ENCODE peak calls at places on chromosomes 11 and 22, in ten cellular contexts. U is activated CD4-positive, CD25-positive, alpha-beta regulatory T cell treated with anti-CD3 and anti-CD28 coated beads, Interleukin-2, amount 50 U/mL, for 72 hours; S is left colon; P is testis; T is adipocyte; Y is frontal cortex; O is stimulated activated CD8-positive, alpha-beta memory T cell treated with anti-CD3 and anti-CD28 coated beads, Interleukin-7, amount 100 ng/mL, for 1 hour; E is fibroblast of the aortic adventitia; X is GM20000; H is body of pancreas. A is an unnamed sample.

GRCh38 chr22:50200333-50201190 is at the start of gene SELENOO:
- DNase-seq in O (peak), E (peak), S (peak), P (peak), H (peak), X (peak), T (peak), U (peak), Y (peak), A (peak)

GRCh38 chr11:3089236-3090061 is 32.2 kb upstream of the CARS1 start:
- DNase-seq in U (no peak), T (no peak), E (no peak), P (no peak), S (no peak), O (no peak), Y (no peak), H (no peak), X (peak), A (peak)

GRCh38 chr22:19169002-19169946 is 9.3 kb downstream of the SLC25A1 start:
- DNase-seq in E (no peak), S (no peak), T (peak), O (no peak), U (no peak), P (no peak), Y (no peak), H (no peak), X (no peak), A (no peak)

GRCh38 chr22:29266564-29267461 is 968 bp downstream of the RHBDD3 start:
- DNase-seq in S (peak), P (no peak), Y (no peak), U (no peak), X (no peak), T (peak), H (no peak), O (no peak), E (peak), A (peak)

GRCh38 chr22:22848364-22848866 is 39.2 kb upstream of the IGLL5 start:
- DNase-seq in E (peak), S (peak), Y (peak), X (peak), T (peak), P (peak), H (peak), O (peak), U (peak), A (peak)

GRCh38 chr11:117826832-117827231 is 2.3 kb upstream of the FXYD2 start:
- DNase-seq in E (no peak), P (no peak), S (no peak), U (no peak), T (no peak), Y (no peak), O (no peak), X (no peak), H (peak), A (peak)

GRCh38 chr22:46563381-46564083 is 26.1 kb upstream of the CELSR1 start:
- DNase-seq in O (peak), Y (peak), H (peak), T (peak), P (peak), E (peak), U (peak), S (peak), X (peak), A (peak)

GRCh38 chr11:88555829-88556202 is 218.3 kb upstream of the CTSC start:
- DNase-seq in S (no peak), U (no peak), Y (no peak), E (peak), H (no peak), X (no peak), P (no peak), T (peak), O (no peak), A (no peak)

GRCh38 chr11:18365736-18366135 is 28.6 kb upstream of the LDHA start:
- DNase-seq in O (no peak), P (no peak), H (no peak), S (no peak), E (no peak), U (no peak), Y (no peak), X (no peak), T (no peak), A (no peak)

GRCh38 chr11:76740772-76741171 is 42.4 kb upstream of the TSKU start:
- DNase-seq in E (no peak), O (no peak), Y (no peak), S (no peak), X (no peak), P (no peak), H (no peak), U (no peak), T (no peak), A (no peak)

GRCh38 chr22:27377501-27377900 is 424.1 kb downstream of the MN1 start:
- DNase-seq in E (no peak), P (no peak), U (no peak), S (no peak), H (peak), Y (no peak), O (no peak), X (no peak), T (no peak), A (no peak)

GRCh38 chr11:133901316-133901715 is 55.5 kb downstream of the IGSF9B start:
- DNase-seq in Y (no peak), U (no peak), E (no peak), X (no peak), H (no peak), S (no peak), P (no peak), O (no peak), T (no peak), A (no peak)

GRCh38 chr11:12321217-12321937 is 56.0 kb upstream of the PARVA start:
- DNase-seq in T (no peak), O (no peak), X (no peak), E (no peak), H (no peak), P (no peak), S (no peak), Y (no peak), U (no peak), A (no peak)

GRCh38 chr11:119207607-119208006 is 1.5 kb downstream of the CBL start:
- DNase-seq in T (no peak), O (no peak), H (no peak), P (no peak), U (no peak), S (no peak), Y (no peak), E (no peak), X (no peak), A (no peak)

GRCh38 chr22:32020117-32020516 is 22.9 kb upstream of the SLC5A1 start:
- DNase-seq in U (no peak), H (no peak), O (no peak), Y (no peak), X (no peak), S (no peak), E (peak), P (no peak), T (peak), A (no peak)

GRCh38 chr11:35260342-35260985 is 121.5 kb downstream of the CD44 start:
- DNase-seq in S (no peak), P (no peak), T (peak), O (no peak), Y (no peak), E (peak), X (no peak), H (peak), U (no peak), A (no peak)

A was measured in activated effector memory CD4-positive, alpha-beta T cell treated with anti-CD3 and anti-CD28 coated beads, Interleukin-2, amount 50 U/mL, for 16 hours.